ENCODE peak calls at places on chromosomes 6 and 20, in four cellular contexts. C is ovary, P is tibial nerve, Y is heart left ventricle. L is an unnamed sample.

GRCh38 chr6:1614448-1614766 is 4.7 kb downstream of the FOXC1 start:
- DNase-seq in C (no peak), Y (no peak), P (no peak), L (no peak)

GRCh38 chr20:20446613-20447012 is 78.7 kb downstream of the INSM1 start:
- DNase-seq in P (no peak), Y (no peak), C (no peak), L (no peak)

GRCh38 chr6:144066745-144067484 is 28.5 kb downstream of the SF3B5 start:
- DNase-seq in C (no peak), Y (no peak), P (no peak), L (no peak)

GRCh38 chr20:36644032-36644712 is 1.8 kb downstream of the SLA2 start:
- DNase-seq in Y (no peak), P (no peak), C (no peak), L (no peak)

GRCh38 chr6:167984144-167984719 is 13.2 kb upstream of the KIF25 start:
- DNase-seq in Y (no peak), C (no peak), P (no peak), L (no peak)

GRCh38 chr6:70413829-70414494 is 654 bp downstream of the FAM135A start:
- DNase-seq in C (no peak), Y (no peak), P (peak), L (no peak)

GRCh38 chr6:5827061-5828037 is 179.4 kb downstream of the NRN1 start:
- DNase-seq in P (no peak), C (no peak), Y (no peak), L (no peak)

GRCh38 chr20:7608246-7608645 is 332.0 kb downstream of the HAO1 start:
- DNase-seq in C (no peak), P (no peak), Y (no peak), L (no peak)

GRCh38 chr20:2234788-2235187 is 61.0 kb upstream of the TGM3 start:
- DNase-seq in C (no peak), P (no peak), Y (no peak), L (no peak)

GRCh38 chr6:167796668-167797031 is 30.1 kb upstream of the AFDN start:
- DNase-seq in Y (peak), P (no peak), C (no peak), L (no peak)

GRCh38 chr6:113328886-113329381 is 528.2 kb upstream of the MARCKS start:
- DNase-seq in P (no peak), C (no peak), Y (peak), L (no peak)

GRCh38 chr6:148203970-148204369 is 138.7 kb upstream of the SASH1 start:
- DNase-seq in P (no peak), C (no peak), Y (peak), L (no peak)

GRCh38 chr20:39109933-39110818 is 148.0 kb downstream of the DHX35 start:
- DNase-seq in P (no peak), Y (no peak), C (no peak), L (no peak)

GRCh38 chr6:153790048-153790447 is 249.0 kb upstream of the OPRM1 start:
- DNase-seq in P (no peak), C (no peak), Y (no peak), L (no peak)

GRCh38 chr6:122789078-122789861 is at the start of gene SMPDL3A:
- DNase-seq in C (peak), P (peak), Y (peak), L (peak)

GRCh38 chr6:15376900-15377487 is 131.1 kb downstream of the JARID2 start:
- DNase-seq in P (no peak), Y (no peak), C (no peak), L (no peak)

GRCh38 chr6:33620158-33620583 is 951 bp upstream of the ITPR3 start:
- DNase-seq in C (no peak), Y (no peak), P (peak), L (peak)

GRCh38 chr6:28531479-28532128 is 5.9 kb downstream of the GPX5 start:
- DNase-seq in Y (no peak), P (no peak), C (no peak), L (no peak)

GRCh38 chr6:44446626-44447297 is 59.3 kb downstream of the CDC5L start:
- DNase-seq in C (no peak), Y (no peak), P (no peak), L (no peak)

GRCh38 chr6:41503841-41504525 is 42.2 kb upstream of the FOXP4 start:
- DNase-seq in P (no peak), Y (peak), C (peak), L (no peak)

GRCh38 chr6:129946439-129947140 is 71.8 kb upstream of the L3MBTL3 start:
- DNase-seq in Y (no peak), C (no peak), P (no peak), L (no peak)

GRCh38 chr6:106194949-106195919 is 109.1 kb downstream of the PRDM1 start:
- DNase-seq in C (no peak), Y (no peak), P (no peak), L (no peak)

GRCh38 chr6:31814677-31815024 is 432 bp downstream of the HSPA1L start:
- DNase-seq in C (no peak), P (peak), Y (peak), L (peak)

GRCh38 chr6:83879746-83880145 is 20.3 kb downstream of the CYB5R4 start:
- DNase-seq in C (no peak), P (no peak), Y (no peak), L (no peak)

GRCh38 chr6:135323202-135323668 is 142.1 kb downstream of the MYB start:
- DNase-seq in P (no peak), Y (no peak), C (no peak), L (no peak)

GRCh38 chr6:74519172-74519571 is 686.7 kb downstream of the COL12A1 start:
- DNase-seq in P (no peak), Y (no peak), C (no peak), L (no peak)

GRCh38 chr6:106216527-106216926 is 109.0 kb downstream of the ATG5 start:
- DNase-seq in Y (no peak), P (no peak), C (no peak), L (no peak)

GRCh38 chr6:69894578-69895347 is 28.4 kb downstream of the COL19A1 start:
- DNase-seq in C (no peak), P (no peak), Y (no peak), L (peak)

GRCh38 chr20:22402990-22403859 is 181.1 kb downstream of the FOXA2 start:
- DNase-seq in P (no peak), C (no peak), Y (no peak), L (no peak)

GRCh38 chr20:1508576-1508975 is 17.4 kb upstream of the SIRPB2 start:
- DNase-seq in C (no peak), Y (no peak), P (no peak), L (no peak)

GRCh38 chr6:3194535-3195376 is 32.7 kb downstream of the TUBB2B start:
- DNase-seq in P (no peak), Y (peak), C (no peak), L (no peak)

GRCh38 chr6:79964607-79965081 is 17.3 kb upstream of the ELOVL4 start:
- DNase-seq in C (no peak), P (no peak), Y (no peak), L (no peak)

GRCh38 chr20:43579861-43580793 is 10.6 kb upstream of the IFT52 start:
- DNase-seq in P (no peak), Y (no peak), C (no peak), L (no peak)

GRCh38 chr20:10433014-10433622 is 904 bp downstream of the MKKS start:
- DNase-seq in C (peak), Y (no peak), P (no peak), L (no peak)

GRCh38 chr20:62770916-62771315 is 25.4 kb upstream of the MRGBP start:
- DNase-seq in C (no peak), Y (no peak), P (no peak), L (no peak)

GRCh38 chr20:32149566-32150170 is 40.2 kb downstream of the TM9SF4 start:
- DNase-seq in P (no peak), C (no peak), Y (no peak), L (no peak)
- TF ChIP-seq POLR2A in P (no peak), C (no peak), Y (no peak), L (no peak)

DNA sequence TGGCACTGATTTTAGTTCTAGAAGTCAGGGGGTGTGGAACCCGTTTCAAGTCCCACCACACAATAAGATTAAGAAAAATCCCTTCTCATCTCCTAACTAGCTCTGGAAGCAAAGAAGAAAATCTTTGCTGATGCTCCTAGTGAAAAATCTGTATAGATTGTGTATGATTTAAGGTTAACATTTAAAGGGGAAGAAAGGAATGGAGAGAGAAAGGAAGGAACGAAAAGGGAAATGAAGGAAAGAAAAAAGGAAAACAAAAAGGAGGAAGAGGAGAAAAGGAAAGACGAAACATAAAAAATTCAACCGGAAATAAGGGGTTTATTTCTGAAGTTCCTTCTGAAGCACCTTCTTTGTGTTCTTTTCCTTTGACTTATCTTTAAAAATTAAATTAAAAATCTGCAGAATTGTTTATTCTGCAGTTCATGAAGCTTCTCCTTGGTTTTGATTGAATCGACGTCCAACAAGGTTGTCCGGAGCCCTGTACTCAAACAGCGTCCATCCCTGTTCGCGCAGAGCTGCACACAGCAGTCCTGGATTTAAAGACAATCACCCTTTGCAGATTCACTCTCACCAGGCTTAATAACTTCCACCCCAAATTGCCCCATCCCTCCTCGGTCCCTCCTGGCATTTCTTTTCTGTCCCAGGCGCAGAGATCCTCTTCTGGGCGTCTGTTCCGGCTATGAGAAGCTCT is 1.6 kb upstream of the TFAP2B start:
- DNase-seq in P (no peak), Y (no peak), C (no peak), L (no peak)
- H3K4me3 ChIP-seq in P (no peak), Y (no peak), C (no peak), L (no peak)

GRCh38 chr6:11473008-11473740 is 64.4 kb upstream of the TMEM170B start:
- DNase-seq in Y (no peak), C (no peak), P (peak), L (no peak)

GRCh38 chr6:11469684-11470083 is 67.9 kb upstream of the TMEM170B start:
- DNase-seq in P (no peak), Y (no peak), C (no peak), L (no peak)

GRCh38 chr6:11479296-11479695 is 58.3 kb upstream of the TMEM170B start:
- DNase-seq in Y (no peak), P (no peak), C (no peak), L (no peak)

GRCh38 chr6:11471261-11471660 is 66.3 kb upstream of the TMEM170B start:
- DNase-seq in P (no peak), C (no peak), Y (no peak), L (no peak)

GRCh38 chr6:11475019-11475418 is 62.5 kb upstream of the TMEM170B start:
- DNase-seq in P (no peak), Y (no peak), C (no peak), L (no peak)
- H3K27ac ChIP-seq in P (no peak), Y (no peak), C (no peak), L (no peak)

GRCh38 chr6:18155864-18156396 is 708 bp downstream of the KDM1B start:
- DNase-seq in C (peak), P (peak), Y (peak), L (peak)
- TF ChIP-seq POLR2A in C (no peak), P (no peak), Y (no peak), L (peak)